ENCODE peak calls at places on chromosomes 3 and 15, in seven cellular contexts. One of them, this sample, is unnamed.

GRCh38 chr3:147945968-147946519 is 536.9 kb downstream of the ZIC1 start:
- DNase-seq in cardiac fibroblast: peak; percentile 93
- DNase-seq in PC-9: peak; percentile 25
- DNase-seq in fibroblast of the aortic adventitia: peak; percentile 94
- DNase-seq in GM13976: peak; percentile 32
- DNase-seq in NB4: peak; percentile 13
- DNase-seq in cardiac muscle cell: peak; percentile 43
- DNase-seq in this sample: no peak

GRCh38 chr3:125110016-125110875 is 54.4 kb upstream of the HEG1 start:
- DNase-seq in cardiac fibroblast: peak; percentile 93
- DNase-seq in PC-9: peak; percentile 54
- DNase-seq in fibroblast of the aortic adventitia: peak; percentile 97
- DNase-seq in GM13976: no peak
- DNase-seq in NB4: peak; percentile 65
- DNase-seq in cardiac muscle cell: no peak
- DNase-seq in this sample: no peak

GRCh38 chr3:120394343-120394742 is 45.2 kb upstream of the LRRC58 start:
- DNase-seq in cardiac fibroblast: no peak
- DNase-seq in PC-9: no peak
- DNase-seq in fibroblast of the aortic adventitia: no peak
- DNase-seq in GM13976: no peak
- DNase-seq in NB4: no peak
- DNase-seq in cardiac muscle cell: no peak
- DNase-seq in this sample: no peak

GRCh38 chr15:33067456-33067855 is 127.1 kb downstream of the FMN1 start:
- DNase-seq in cardiac fibroblast: no peak
- DNase-seq in PC-9: no peak
- DNase-seq in fibroblast of the aortic adventitia: no peak
- DNase-seq in GM13976: no peak
- DNase-seq in NB4: no peak
- DNase-seq in cardiac muscle cell: no peak
- DNase-seq in this sample: no peak

GRCh38 chr3:70273492-70273891 is 38.9 kb downstream of the MDFIC2 start:
- DNase-seq in cardiac fibroblast: peak; percentile 10
- DNase-seq in PC-9: no peak
- DNase-seq in fibroblast of the aortic adventitia: peak; percentile 56
- DNase-seq in GM13976: no peak
- DNase-seq in NB4: peak; percentile 0
- DNase-seq in cardiac muscle cell: no peak
- DNase-seq in this sample: no peak

GRCh38 chr3:152444029-152444641 is 175.4 kb downstream of the MBNL1 start:
- DNase-seq in cardiac fibroblast: peak; percentile 86
- DNase-seq in PC-9: no peak
- DNase-seq in fibroblast of the aortic adventitia: peak; percentile 83
- DNase-seq in GM13976: peak; percentile 31
- DNase-seq in NB4: peak; percentile 69
- DNase-seq in cardiac muscle cell: peak; percentile 63
- DNase-seq in this sample: no peak

GRCh38 chr15:90873998-90874605 is 5.7 kb downstream of the FURIN start:
- DNase-seq in cardiac fibroblast: no peak
- DNase-seq in PC-9: peak; percentile 66
- DNase-seq in fibroblast of the aortic adventitia: no peak
- DNase-seq in GM13976: no peak
- DNase-seq in NB4: peak; percentile 89
- DNase-seq in cardiac muscle cell: peak; percentile 54
- DNase-seq in this sample: no peak

GRCh38 chr3:150149651-150150051 is 179.0 kb upstream of the PFN2 start:
- DNase-seq in cardiac fibroblast: peak; percentile 96
- DNase-seq in PC-9: peak; percentile 44
- DNase-seq in fibroblast of the aortic adventitia: peak; percentile 94
- DNase-seq in GM13976: no peak
- DNase-seq in NB4: no peak
- DNase-seq in cardiac muscle cell: no peak
- DNase-seq in this sample: no peak

GRCh38 chr3:143443851-143444331 is 324.3 kb downstream of the CHST2 start:
- DNase-seq in cardiac fibroblast: peak; percentile 100
- DNase-seq in PC-9: peak; percentile 56
- DNase-seq in fibroblast of the aortic adventitia: peak; percentile 97
- DNase-seq in GM13976: no peak
- DNase-seq in NB4: peak; percentile 92
- DNase-seq in cardiac muscle cell: no peak
- DNase-seq in this sample: no peak

GRCh38 chr15:43220991-43221403 is at the start of gene EPB42:
- DNase-seq in cardiac fibroblast: no peak
- DNase-seq in PC-9: no peak
- DNase-seq in fibroblast of the aortic adventitia: no peak
- DNase-seq in GM13976: no peak
- DNase-seq in NB4: no peak
- DNase-seq in cardiac muscle cell: no peak
- DNase-seq in this sample: no peak

GRCh38 chr3:44561076-44561475 is 6.1 kb downstream of the ZKSCAN7 start:
- DNase-seq in cardiac fibroblast: no peak
- DNase-seq in PC-9: no peak
- DNase-seq in fibroblast of the aortic adventitia: no peak
- DNase-seq in GM13976: no peak
- DNase-seq in NB4: no peak
- DNase-seq in cardiac muscle cell: no peak
- DNase-seq in this sample: no peak

GRCh38 chr15:87919064-87919463 is 337.5 kb downstream of the NTRK3 start:
- DNase-seq in cardiac fibroblast: no peak
- DNase-seq in PC-9: no peak
- DNase-seq in fibroblast of the aortic adventitia: peak; percentile 11
- DNase-seq in GM13976: no peak
- DNase-seq in NB4: no peak
- DNase-seq in cardiac muscle cell: no peak
- DNase-seq in this sample: no peak

GRCh38 chr3:60703956-60704736 is 547.1 kb downstream of the FHIT start:
- DNase-seq in cardiac fibroblast: peak; percentile 64
- DNase-seq in PC-9: no peak
- DNase-seq in fibroblast of the aortic adventitia: peak; percentile 14
- DNase-seq in GM13976: no peak
- DNase-seq in NB4: no peak
- DNase-seq in cardiac muscle cell: no peak
- DNase-seq in this sample: no peak

GRCh38 chr3:69791919-69792399 is 52.7 kb downstream of the MITF start:
- DNase-seq in cardiac fibroblast: peak; percentile 61
- DNase-seq in PC-9: no peak
- DNase-seq in fibroblast of the aortic adventitia: peak; percentile 69
- DNase-seq in GM13976: no peak
- DNase-seq in NB4: peak; percentile 8
- DNase-seq in cardiac muscle cell: peak; percentile 36
- DNase-seq in this sample: no peak

GRCh38 chr15:79008666-79009065 is 63.8 kb upstream of the CTSH start:
- DNase-seq in cardiac fibroblast: no peak
- DNase-seq in PC-9: no peak
- DNase-seq in fibroblast of the aortic adventitia: no peak
- DNase-seq in GM13976: no peak
- DNase-seq in NB4: no peak
- DNase-seq in cardiac muscle cell: peak; percentile 26
- DNase-seq in this sample: no peak

GRCh38 chr3:79994397-79994796 is 226.6 kb upstream of the ROBO1 start:
- DNase-seq in cardiac fibroblast: no peak
- DNase-seq in PC-9: no peak
- DNase-seq in fibroblast of the aortic adventitia: no peak
- DNase-seq in GM13976: no peak
- DNase-seq in NB4: peak; percentile 6
- DNase-seq in cardiac muscle cell: no peak
- DNase-seq in this sample: no peak
- TF ChIP-seq CTCF in cardiac fibroblast: no peak
- TF ChIP-seq CTCF in PC-9: no peak
- TF ChIP-seq CTCF in fibroblast of the aortic adventitia: no peak
- TF ChIP-seq CTCF in GM13976: no peak
- TF ChIP-seq CTCF in NB4: no peak
- TF ChIP-seq CTCF in cardiac muscle cell: no peak
- TF ChIP-seq CTCF in this sample: no peak

GRCh38 chr3:179652467-179653105 is at the start of gene USP13:
- DNase-seq in cardiac fibroblast: peak; percentile 85
- DNase-seq in PC-9: peak; percentile 77
- DNase-seq in fibroblast of the aortic adventitia: peak; percentile 82
- DNase-seq in GM13976: peak; percentile 79
- DNase-seq in NB4: peak; percentile 82
- DNase-seq in cardiac muscle cell: peak; percentile 91
- DNase-seq in this sample: peak; percentile 71
- TF ChIP-seq CTCF in cardiac fibroblast: no peak
- TF ChIP-seq CTCF in PC-9: no peak
- TF ChIP-seq CTCF in fibroblast of the aortic adventitia: no peak
- TF ChIP-seq CTCF in GM13976: no peak
- TF ChIP-seq CTCF in NB4: no peak
- TF ChIP-seq CTCF in cardiac muscle cell: no peak
- TF ChIP-seq CTCF in this sample: no peak

DNA sequence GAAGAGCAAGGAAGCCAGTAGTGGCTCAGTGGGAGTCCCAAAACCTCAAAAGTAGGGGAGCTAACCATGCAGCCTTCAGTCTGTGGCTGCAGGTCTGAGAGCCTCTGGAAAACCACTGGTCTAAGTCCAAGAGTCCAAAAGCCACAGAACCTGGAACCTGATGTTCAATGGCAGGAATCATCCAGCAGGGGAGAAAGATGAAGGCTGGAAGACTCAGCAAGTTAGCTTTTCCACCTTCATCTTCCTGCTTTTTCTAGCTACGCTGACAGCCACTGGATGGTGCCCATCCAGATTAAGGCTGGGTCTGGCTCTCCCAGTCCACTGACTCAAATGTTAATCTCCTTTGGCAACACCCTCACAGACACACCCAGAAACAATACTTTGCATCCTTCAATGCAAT is 626.3 kb downstream of the NAALADL2 start:
- DNase-seq in cardiac fibroblast: no peak
- DNase-seq in PC-9: no peak
- DNase-seq in fibroblast of the aortic adventitia: no peak
- DNase-seq in GM13976: no peak
- DNase-seq in NB4: no peak
- DNase-seq in cardiac muscle cell: no peak
- DNase-seq in this sample: no peak
- TF ChIP-seq CTCF in cardiac fibroblast: no peak
- TF ChIP-seq CTCF in PC-9: no peak
- TF ChIP-seq CTCF in fibroblast of the aortic adventitia: no peak
- TF ChIP-seq CTCF in GM13976: no peak
- TF ChIP-seq CTCF in NB4: no peak
- TF ChIP-seq CTCF in cardiac muscle cell: no peak
- TF ChIP-seq CTCF in this sample: no peak

DNA sequence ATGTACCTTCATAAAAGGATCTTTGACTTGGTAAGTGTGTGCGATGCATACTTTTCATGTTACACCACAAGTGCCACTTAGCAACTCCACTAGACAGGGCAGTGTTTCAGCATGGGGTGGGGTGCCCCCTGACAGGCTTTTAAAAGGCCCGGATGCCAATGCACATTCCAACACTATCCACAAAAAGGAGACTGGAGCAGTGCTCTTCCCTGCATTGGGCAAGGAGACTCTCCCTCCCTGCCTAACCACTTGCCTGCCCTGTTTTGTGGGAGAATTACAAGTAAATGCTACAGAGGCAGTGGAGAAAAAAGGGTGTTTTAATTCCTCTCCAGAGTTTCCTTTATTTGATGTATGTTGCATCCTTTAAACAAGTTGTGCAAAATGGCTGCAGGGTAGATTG is 1.7 kb upstream of the RARB start:
- DNase-seq in cardiac fibroblast: no peak
- DNase-seq in PC-9: peak; percentile 57
- DNase-seq in fibroblast of the aortic adventitia: peak; percentile 5
- DNase-seq in GM13976: no peak
- DNase-seq in NB4: no peak
- DNase-seq in cardiac muscle cell: peak; percentile 90
- DNase-seq in this sample: no peak
- TF ChIP-seq CTCF in cardiac fibroblast: no peak
- TF ChIP-seq CTCF in PC-9: no peak
- TF ChIP-seq CTCF in fibroblast of the aortic adventitia: no peak
- TF ChIP-seq CTCF in GM13976: no peak
- TF ChIP-seq CTCF in NB4: no peak
- TF ChIP-seq CTCF in cardiac muscle cell: no peak
- TF ChIP-seq CTCF in this sample: no peak

GRCh38 chr3:117409701-117410459 is 700.3 kb downstream of the TUSC7 start:
- DNase-seq in cardiac fibroblast: peak; percentile 5
- DNase-seq in PC-9: no peak
- DNase-seq in fibroblast of the aortic adventitia: no peak
- DNase-seq in GM13976: no peak
- DNase-seq in NB4: no peak
- DNase-seq in cardiac muscle cell: no peak
- DNase-seq in this sample: no peak
- TF ChIP-seq CTCF in cardiac fibroblast: no peak
- TF ChIP-seq CTCF in PC-9: no peak
- TF ChIP-seq CTCF in fibroblast of the aortic adventitia: no peak
- TF ChIP-seq CTCF in GM13976: no peak
- TF ChIP-seq CTCF in NB4: no peak
- TF ChIP-seq CTCF in cardiac muscle cell: no peak
- TF ChIP-seq CTCF in this sample: no peak

This sample was measured in neural crest cell.